ENCODE peak calls at places on chromosomes 4 and X, in ten cellular contexts. One of them, this sample, is unnamed.

GRCh38 chrX:48894891-48895290 is 2.7 kb downstream of the TIMM17B start:
- DNase-seq in body of pancreas: no peak
- DNase-seq in endothelial cell: no peak
- DNase-seq in neural progenitor cell: no peak
- DNase-seq in IMR-90: no peak
- DNase-seq in hepatocyte: no peak
- DNase-seq in ascending aorta: peak
- DNase-seq in GM10248: no peak
- DNase-seq in GM12865: no peak
- DNase-seq in GM13976: no peak
- DNase-seq in this sample: no peak

GRCh38 chrX:48713847-48714246 is 17.3 kb downstream of the SUV39H1 start:
- DNase-seq in IMR-90: no peak
- DNase-seq in neural progenitor cell: no peak
- DNase-seq in body of pancreas: no peak
- DNase-seq in GM13976: no peak
- DNase-seq in GM10248: no peak
- DNase-seq in GM12865: no peak
- DNase-seq in hepatocyte: no peak
- DNase-seq in ascending aorta: no peak
- DNase-seq in endothelial cell: no peak
- DNase-seq in this sample: no peak

GRCh38 chr4:1600811-1601532 is 83.1 kb downstream of the FAM53A start:
- DNase-seq in endothelial cell: no peak
- DNase-seq in body of pancreas: no peak
- DNase-seq in GM12865: no peak
- DNase-seq in IMR-90: no peak
- DNase-seq in hepatocyte: no peak
- DNase-seq in neural progenitor cell: no peak
- DNase-seq in ascending aorta: no peak
- DNase-seq in GM10248: no peak
- DNase-seq in GM13976: no peak
- DNase-seq in this sample: no peak

GRCh38 chr4:151358266-151358665 is 32.9 kb upstream of the SH3D19 start:
- DNase-seq in ascending aorta: no peak
- DNase-seq in endothelial cell: no peak
- DNase-seq in IMR-90: no peak
- DNase-seq in GM12865: no peak
- DNase-seq in GM10248: no peak
- DNase-seq in hepatocyte: no peak
- DNase-seq in GM13976: no peak
- DNase-seq in body of pancreas: no peak
- DNase-seq in neural progenitor cell: no peak
- DNase-seq in this sample: no peak

GRCh38 chrX:53605004-53605403 is 81.5 kb downstream of the HUWE1 start:
- DNase-seq in neural progenitor cell: no peak
- DNase-seq in IMR-90: peak
- DNase-seq in GM12865: no peak
- DNase-seq in hepatocyte: no peak
- DNase-seq in ascending aorta: no peak
- DNase-seq in GM10248: no peak
- DNase-seq in body of pancreas: no peak
- DNase-seq in endothelial cell: no peak
- DNase-seq in GM13976: no peak
- DNase-seq in this sample: peak

GRCh38 chr4:94673961-94674360 is 83.8 kb upstream of the BMPR1B start:
- DNase-seq in IMR-90: no peak
- DNase-seq in ascending aorta: no peak
- DNase-seq in hepatocyte: no peak
- DNase-seq in body of pancreas: no peak
- DNase-seq in endothelial cell: no peak
- DNase-seq in neural progenitor cell: no peak
- DNase-seq in GM12865: no peak
- DNase-seq in GM13976: no peak
- DNase-seq in GM10248: no peak
- DNase-seq in this sample: no peak

GRCh38 chrX:3501833-3502535 is 155.5 kb upstream of the MXRA5 start:
- DNase-seq in GM13976: no peak
- DNase-seq in hepatocyte: no peak
- DNase-seq in GM10248: no peak
- DNase-seq in body of pancreas: no peak
- DNase-seq in ascending aorta: no peak
- DNase-seq in endothelial cell: no peak
- DNase-seq in neural progenitor cell: no peak
- DNase-seq in IMR-90: no peak
- DNase-seq in GM12865: no peak
- DNase-seq in this sample: peak

GRCh38 chr4:47528651-47529050 is 43.6 kb downstream of the ATP10D start:
- DNase-seq in GM13976: no peak
- DNase-seq in body of pancreas: no peak
- DNase-seq in IMR-90: peak
- DNase-seq in GM12865: no peak
- DNase-seq in ascending aorta: no peak
- DNase-seq in GM10248: no peak
- DNase-seq in hepatocyte: no peak
- DNase-seq in endothelial cell: no peak
- DNase-seq in neural progenitor cell: no peak
- DNase-seq in this sample: peak

GRCh38 chr4:7193040-7193958 is 961 bp downstream of the SORCS2 start:
- DNase-seq in GM10248: no peak
- DNase-seq in IMR-90: no peak
- DNase-seq in GM12865: no peak
- DNase-seq in neural progenitor cell: peak
- DNase-seq in body of pancreas: no peak
- DNase-seq in ascending aorta: peak
- DNase-seq in endothelial cell: no peak
- DNase-seq in hepatocyte: no peak
- DNase-seq in GM13976: no peak
- DNase-seq in this sample: no peak

GRCh38 chrX:7570432-7571009 is 272.4 kb upstream of the VCX start:
- DNase-seq in hepatocyte: no peak
- DNase-seq in GM12865: no peak
- DNase-seq in IMR-90: no peak
- DNase-seq in GM13976: no peak
- DNase-seq in body of pancreas: no peak
- DNase-seq in GM10248: no peak
- DNase-seq in endothelial cell: no peak
- DNase-seq in neural progenitor cell: peak
- DNase-seq in ascending aorta: no peak
- DNase-seq in this sample: no peak

GRCh38 chr4:26325191-26325590 is 4.4 kb downstream of the RBPJ start:
- DNase-seq in GM13976: no peak
- DNase-seq in endothelial cell: no peak
- DNase-seq in hepatocyte: peak
- DNase-seq in body of pancreas: peak
- DNase-seq in neural progenitor cell: peak
- DNase-seq in IMR-90: peak
- DNase-seq in GM10248: no peak
- DNase-seq in ascending aorta: no peak
- DNase-seq in GM12865: peak
- DNase-seq in this sample: peak

GRCh38 chr4:73450398-73451004 is 14.5 kb downstream of the AFP start:
- DNase-seq in endothelial cell: no peak
- DNase-seq in GM12865: no peak
- DNase-seq in hepatocyte: peak
- DNase-seq in neural progenitor cell: peak
- DNase-seq in GM13976: no peak
- DNase-seq in GM10248: no peak
- DNase-seq in ascending aorta: no peak
- DNase-seq in body of pancreas: peak
- DNase-seq in IMR-90: peak
- DNase-seq in this sample: peak

GRCh38 chr4:3308691-3309090 is 15.9 kb downstream of the RGS12 start:
- DNase-seq in GM10248: no peak
- DNase-seq in hepatocyte: no peak
- DNase-seq in body of pancreas: no peak
- DNase-seq in GM12865: no peak
- DNase-seq in neural progenitor cell: no peak
- DNase-seq in IMR-90: no peak
- DNase-seq in GM13976: no peak
- DNase-seq in ascending aorta: no peak
- DNase-seq in endothelial cell: no peak
- DNase-seq in this sample: no peak

GRCh38 chr4:7286170-7286569 is 93.8 kb downstream of the SORCS2 start:
- DNase-seq in neural progenitor cell: no peak
- DNase-seq in GM10248: no peak
- DNase-seq in GM12865: no peak
- DNase-seq in hepatocyte: no peak
- DNase-seq in IMR-90: no peak
- DNase-seq in ascending aorta: no peak
- DNase-seq in body of pancreas: no peak
- DNase-seq in endothelial cell: no peak
- DNase-seq in GM13976: no peak
- DNase-seq in this sample: no peak

GRCh38 chr4:152401424-152401823 is 134.5 kb downstream of the FBXW7 start:
- DNase-seq in GM13976: no peak
- DNase-seq in hepatocyte: no peak
- DNase-seq in endothelial cell: no peak
- DNase-seq in IMR-90: no peak
- DNase-seq in ascending aorta: no peak
- DNase-seq in neural progenitor cell: no peak
- DNase-seq in body of pancreas: no peak
- DNase-seq in GM10248: no peak
- DNase-seq in GM12865: no peak
- DNase-seq in this sample: no peak
- TF ChIP-seq CTCF in GM13976: no peak
- TF ChIP-seq CTCF in hepatocyte: no peak
- TF ChIP-seq CTCF in endothelial cell: no peak
- TF ChIP-seq CTCF in IMR-90: no peak
- TF ChIP-seq CTCF in ascending aorta: no peak
- TF ChIP-seq CTCF in neural progenitor cell: no peak
- TF ChIP-seq CTCF in body of pancreas: no peak
- TF ChIP-seq CTCF in GM10248: no peak
- TF ChIP-seq CTCF in GM12865: no peak
- TF ChIP-seq CTCF in this sample: no peak

GRCh38 chrX:37509349-37509748 is 62.1 kb upstream of the LANCL3 start:
- DNase-seq in endothelial cell: peak
- DNase-seq in GM10248: no peak
- DNase-seq in GM13976: no peak
- DNase-seq in ascending aorta: no peak
- DNase-seq in IMR-90: no peak
- DNase-seq in neural progenitor cell: peak
- DNase-seq in GM12865: no peak
- DNase-seq in body of pancreas: no peak
- DNase-seq in hepatocyte: peak
- DNase-seq in this sample: peak
- TF ChIP-seq CTCF in endothelial cell: no peak
- TF ChIP-seq CTCF in GM10248: peak
- TF ChIP-seq CTCF in GM13976: no peak
- TF ChIP-seq CTCF in ascending aorta: peak
- TF ChIP-seq CTCF in IMR-90: peak
- TF ChIP-seq CTCF in neural progenitor cell: peak
- TF ChIP-seq CTCF in GM12865: no peak
- TF ChIP-seq CTCF in body of pancreas: peak
- TF ChIP-seq CTCF in hepatocyte: peak
- TF ChIP-seq CTCF in this sample: peak

GRCh38 chrX:128816919-128817318 is 706.4 kb downstream of the SMARCA1 start:
- DNase-seq in body of pancreas: no peak
- DNase-seq in ascending aorta: no peak
- DNase-seq in GM12865: no peak
- DNase-seq in IMR-90: no peak
- DNase-seq in GM13976: no peak
- DNase-seq in neural progenitor cell: peak
- DNase-seq in GM10248: no peak
- DNase-seq in hepatocyte: peak
- DNase-seq in endothelial cell: peak
- DNase-seq in this sample: no peak
- TF ChIP-seq CTCF in body of pancreas: no peak
- TF ChIP-seq CTCF in ascending aorta: no peak
- TF ChIP-seq CTCF in GM12865: peak
- TF ChIP-seq CTCF in IMR-90: peak
- TF ChIP-seq CTCF in GM13976: peak
- TF ChIP-seq CTCF in neural progenitor cell: peak
- TF ChIP-seq CTCF in GM10248: no peak
- TF ChIP-seq CTCF in hepatocyte: peak
- TF ChIP-seq CTCF in endothelial cell: peak
- TF ChIP-seq CTCF in this sample: peak

DNA sequence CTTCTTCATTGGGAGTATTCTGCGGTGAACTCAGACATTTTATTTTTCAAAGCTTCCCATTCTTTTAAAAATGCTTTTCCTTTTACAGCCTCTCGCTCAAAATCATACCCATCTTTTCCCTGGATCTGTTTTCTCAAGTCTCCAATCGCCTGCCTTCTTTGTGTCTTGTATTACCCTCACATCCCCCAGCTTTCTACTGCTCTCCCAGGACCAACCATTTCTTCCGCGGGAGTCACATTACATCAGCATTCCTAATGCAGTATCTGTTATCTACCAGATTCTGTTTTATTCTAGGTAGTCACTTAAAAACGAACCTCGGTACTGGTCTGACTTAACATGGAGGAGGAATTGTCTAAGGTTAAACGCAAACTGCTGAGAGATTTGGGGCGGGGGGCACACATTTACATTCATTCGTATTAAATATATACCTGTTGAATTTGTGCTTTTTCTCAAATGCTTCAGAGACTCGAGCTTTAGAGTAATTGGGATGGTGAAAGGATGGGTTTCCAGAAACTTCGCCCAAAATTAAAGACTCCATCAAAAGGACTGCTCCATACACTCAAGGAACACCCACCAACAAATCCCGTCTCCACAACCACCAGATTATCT is 493 bp upstream of the UCHL1 start:
- DNase-seq in ascending aorta: no peak
- DNase-seq in neural progenitor cell: peak
- DNase-seq in endothelial cell: peak
- DNase-seq in IMR-90: peak
- DNase-seq in GM13976: no peak
- DNase-seq in body of pancreas: no peak
- DNase-seq in GM10248: no peak
- DNase-seq in GM12865: no peak
- DNase-seq in hepatocyte: no peak
- DNase-seq in this sample: no peak
- TF ChIP-seq CTCF in ascending aorta: no peak
- TF ChIP-seq CTCF in neural progenitor cell: no peak
- TF ChIP-seq CTCF in endothelial cell: no peak
- TF ChIP-seq CTCF in IMR-90: no peak
- TF ChIP-seq CTCF in GM13976: no peak
- TF ChIP-seq CTCF in body of pancreas: no peak
- TF ChIP-seq CTCF in GM10248: no peak
- TF ChIP-seq CTCF in GM12865: no peak
- TF ChIP-seq CTCF in hepatocyte: no peak
- TF ChIP-seq CTCF in this sample: no peak

DNA sequence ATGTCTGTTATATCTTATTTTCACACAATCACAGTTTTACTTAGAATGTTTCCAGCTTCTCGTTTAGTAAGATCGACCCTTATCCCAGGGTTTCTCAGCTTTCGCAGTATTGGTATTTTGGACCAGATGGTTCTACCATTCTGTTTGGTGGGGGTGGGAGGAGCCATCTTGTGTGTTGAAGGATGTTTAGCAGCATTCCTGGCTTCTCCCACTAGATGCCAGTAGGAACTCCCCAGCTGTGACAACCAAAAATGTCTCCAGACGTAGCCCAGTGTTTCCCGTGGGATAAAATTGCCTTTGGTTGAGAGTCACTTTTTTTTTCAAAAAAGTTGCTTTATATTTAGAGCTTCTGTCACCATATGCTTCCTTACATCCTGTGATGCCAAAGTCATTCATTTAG is 90.9 kb upstream of the TLR2 start:
- DNase-seq in hepatocyte: no peak
- DNase-seq in neural progenitor cell: no peak
- DNase-seq in GM12865: no peak
- DNase-seq in GM13976: no peak
- DNase-seq in body of pancreas: no peak
- DNase-seq in IMR-90: no peak
- DNase-seq in GM10248: no peak
- DNase-seq in endothelial cell: no peak
- DNase-seq in ascending aorta: no peak
- DNase-seq in this sample: no peak
- TF ChIP-seq CTCF in hepatocyte: no peak
- TF ChIP-seq CTCF in neural progenitor cell: no peak
- TF ChIP-seq CTCF in GM12865: no peak
- TF ChIP-seq CTCF in GM13976: no peak
- TF ChIP-seq CTCF in body of pancreas: no peak
- TF ChIP-seq CTCF in IMR-90: no peak
- TF ChIP-seq CTCF in GM10248: no peak
- TF ChIP-seq CTCF in endothelial cell: no peak
- TF ChIP-seq CTCF in ascending aorta: no peak
- TF ChIP-seq CTCF in this sample: no peak